ENCODE peak calls at places on chromosomes 2 and 18, in five cellular contexts. H, C, Y, Z and K are unnamed samples.

GRCh38 chr18:47602273-47602897 is 328.1 kb downstream of the SMAD2 start:
- DNase-seq in H (no peak), C (no peak), Y (no peak), Z (no peak), K (no peak)

GRCh38 chr2:74915743-74916142 is 42.7 kb upstream of the POLE4 start:
- DNase-seq in H (no peak), C (peak), Y (peak), Z (no peak), K (no peak)

GRCh38 chr2:29916571-29916970 is 4.8 kb downstream of the ALK start:
- DNase-seq in H (no peak), C (no peak), Y (no peak), Z (no peak), K (no peak)

GRCh38 chr2:112818094-112818902 is 18.3 kb downstream of the IL1B start:
- DNase-seq in H (no peak), C (no peak), Y (peak), Z (no peak), K (no peak)

GRCh38 chr2:111702119-111702808 is 181.7 kb downstream of the ANAPC1 start:
- DNase-seq in H (peak), C (peak), Y (peak), Z (no peak), K (peak)

GRCh38 chr2:128596453-128597430 is 278.1 kb upstream of the HS6ST1 start:
- DNase-seq in H (peak), C (no peak), Y (no peak), Z (no peak), K (no peak)

GRCh38 chr2:183950673-183951072 is 647.7 kb upstream of the ZNF804A start:
- DNase-seq in H (no peak), C (no peak), Y (no peak), Z (no peak), K (no peak)

GRCh38 chr2:84477886-84478285 is 18.8 kb upstream of the SUCLG1 start:
- DNase-seq in H (no peak), C (no peak), Y (no peak), Z (no peak), K (no peak)

GRCh38 chr2:225030089-225030653 is 12.1 kb downstream of the DOCK10 start:
- DNase-seq in H (no peak), C (no peak), Y (no peak), Z (no peak), K (no peak)

GRCh38 chr18:3604260-3604625 is 154.3 kb downstream of the TGIF1 start:
- DNase-seq in H (no peak), C (no peak), Y (no peak), Z (no peak), K (no peak)

GRCh38 chr18:3604626-3605408 is 154.8 kb downstream of the TGIF1 start:
- DNase-seq in H (no peak), C (peak), Y (peak), Z (no peak), K (no peak)

GRCh38 chr18:3605562-3606443 is 155.8 kb downstream of the TGIF1 start:
- DNase-seq in H (no peak), C (peak), Y (peak), Z (no peak), K (no peak)

GRCh38 chr18:3599861-3600260 is 149.9 kb downstream of the TGIF1 start:
- DNase-seq in H (no peak), C (no peak), Y (no peak), Z (no peak), K (no peak)

GRCh38 chr18:3603460-3604259 is 153.7 kb downstream of the TGIF1 start:
- DNase-seq in H (peak), C (peak), Y (peak), Z (peak), K (peak)
- H2BK15ac ChIP-seq in H (no peak), C (peak), Y (peak), Z (no peak), K (no peak)

DNA sequence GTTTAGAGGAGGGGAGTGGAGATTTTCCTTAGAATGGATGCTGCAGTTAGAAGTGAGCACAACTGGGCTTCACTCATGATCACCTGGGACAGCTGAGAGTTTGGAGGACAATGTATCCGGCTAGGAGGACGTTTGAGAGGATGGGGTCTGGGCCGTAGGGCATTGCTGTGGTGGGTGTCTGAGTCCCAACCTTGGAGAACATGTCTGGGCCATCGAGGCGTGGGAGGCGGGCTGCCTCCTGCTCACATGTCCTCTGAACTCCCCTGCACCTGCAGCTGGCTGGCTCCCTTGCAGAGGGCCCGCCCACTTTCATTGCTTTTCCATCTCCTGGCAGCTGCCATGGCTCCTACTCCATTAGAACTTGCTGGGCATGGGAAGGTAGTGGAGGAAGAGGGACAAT is 203.0 kb upstream of the PXDN start:
- DNase-seq in H (no peak), C (no peak), Y (no peak), Z (no peak), K (no peak)
- H2AFZ ChIP-seq in H (no peak), C (no peak), Y (no peak), Z (no peak), K (no peak)

GRCh38 chr2:170155022-170155722 is 22.8 kb upstream of the MYO3B start:
- DNase-seq in H (peak), C (peak), Y (peak), Z (no peak), K (no peak)
- H3K18ac ChIP-seq in H (no peak), C (no peak), Y (no peak), Z (peak), K (no peak)

DNA sequence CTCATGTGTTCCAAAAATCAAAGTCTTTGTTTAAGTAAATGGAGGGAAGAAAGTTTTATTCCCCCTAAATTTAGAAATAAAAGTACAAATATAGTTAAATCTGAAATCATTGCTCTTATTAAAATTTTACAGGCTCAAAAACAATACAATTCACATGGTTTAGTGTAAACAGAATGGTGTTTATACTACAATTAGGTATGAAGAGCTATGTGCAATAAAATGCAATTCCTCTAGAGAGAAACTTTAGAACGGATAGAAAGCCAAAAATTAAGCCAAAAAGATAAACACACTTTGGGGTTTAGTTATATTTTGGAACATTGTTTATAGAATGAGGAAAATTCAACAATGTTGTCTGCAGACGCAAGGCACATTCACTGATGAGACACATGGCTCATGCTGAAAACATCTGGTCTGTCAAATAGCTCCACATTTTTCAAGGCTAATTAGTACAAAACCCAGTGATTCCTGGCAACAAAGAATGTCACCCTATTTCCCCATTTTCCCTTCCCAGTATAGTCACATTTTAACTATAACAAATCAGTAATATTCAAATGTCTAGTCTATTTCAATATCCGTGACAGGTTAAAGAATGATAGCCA is 103.2 kb downstream of the EXOC6B start:
- DNase-seq in H (no peak), C (peak), Y (peak), Z (no peak), K (no peak)
- H2BK15ac ChIP-seq in H (no peak), C (no peak), Y (no peak), Z (no peak), K (no peak)

DNA sequence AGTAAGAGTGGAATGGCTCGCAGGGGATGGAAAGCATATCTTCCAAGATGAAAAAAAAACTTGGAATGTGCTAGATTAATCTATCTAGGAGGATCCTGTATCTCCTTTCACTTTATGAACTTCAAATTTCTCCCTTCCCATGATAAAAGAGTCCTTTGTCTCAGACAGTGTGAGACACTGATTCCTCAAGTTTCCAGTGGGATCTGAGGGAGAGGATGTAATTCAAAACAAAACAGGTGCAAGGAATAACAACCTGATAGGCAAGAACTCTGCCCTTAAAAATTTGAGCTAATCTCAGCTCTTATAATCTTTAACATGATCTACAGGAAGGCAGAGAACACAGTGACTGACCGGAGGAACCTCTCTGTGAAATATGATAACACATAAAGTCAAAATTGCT is 162.0 kb upstream of the ZFP36L2 start:
- DNase-seq in H (no peak), C (no peak), Y (no peak), Z (no peak), K (no peak)
- H2AFZ ChIP-seq in H (no peak), C (no peak), Y (no peak), Z (no peak), K (no peak)

DNA sequence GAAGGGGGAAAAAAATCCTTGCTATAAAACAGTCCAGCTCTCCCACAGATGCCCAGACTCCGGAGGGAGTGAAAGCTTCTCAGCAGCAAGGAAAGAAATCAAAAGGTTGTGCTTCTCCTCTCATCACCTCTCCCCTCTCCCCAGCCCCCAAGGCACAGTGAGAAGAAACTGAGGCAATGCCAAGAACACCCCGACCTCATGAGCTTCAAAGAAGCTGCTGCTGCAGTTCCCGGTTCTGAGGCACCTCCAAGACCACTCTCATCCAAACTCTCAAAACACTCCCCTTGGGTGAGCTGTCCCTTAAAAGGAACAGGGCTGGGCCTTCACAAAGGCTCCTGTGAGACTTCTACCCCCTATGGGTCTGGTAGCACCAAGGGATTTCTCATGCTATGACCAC is 62.0 kb upstream of the KLF7 start:
- DNase-seq in H (no peak), C (no peak), Y (no peak), Z (no peak), K (no peak)
- H3K18ac ChIP-seq in H (no peak), C (no peak), Y (no peak), Z (peak), K (peak)

DNA sequence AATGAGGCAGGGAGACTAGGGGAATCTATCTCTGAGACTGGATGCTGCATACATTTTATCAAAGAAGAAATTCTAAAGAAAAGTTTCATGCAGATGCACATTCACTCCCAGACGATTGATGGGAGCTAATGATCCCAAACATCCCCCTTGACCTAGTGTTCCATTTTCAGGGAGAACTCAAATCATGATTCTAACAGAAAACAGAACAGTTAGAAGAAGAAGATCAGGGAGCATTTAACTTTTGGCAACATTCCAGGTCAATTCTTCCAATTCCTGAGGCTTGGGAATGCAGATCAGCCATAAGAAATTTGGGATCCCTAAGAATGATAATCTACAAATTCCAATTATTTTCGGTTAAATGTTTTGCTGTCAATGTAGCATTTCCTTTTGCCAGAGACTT is 96.5 kb downstream of the CPO start:
- DNase-seq in H (no peak), C (no peak), Y (no peak), Z (no peak), K (no peak)
- H2BK15ac ChIP-seq in H (no peak), C (no peak), Y (no peak), Z (no peak), K (no peak)

DNA sequence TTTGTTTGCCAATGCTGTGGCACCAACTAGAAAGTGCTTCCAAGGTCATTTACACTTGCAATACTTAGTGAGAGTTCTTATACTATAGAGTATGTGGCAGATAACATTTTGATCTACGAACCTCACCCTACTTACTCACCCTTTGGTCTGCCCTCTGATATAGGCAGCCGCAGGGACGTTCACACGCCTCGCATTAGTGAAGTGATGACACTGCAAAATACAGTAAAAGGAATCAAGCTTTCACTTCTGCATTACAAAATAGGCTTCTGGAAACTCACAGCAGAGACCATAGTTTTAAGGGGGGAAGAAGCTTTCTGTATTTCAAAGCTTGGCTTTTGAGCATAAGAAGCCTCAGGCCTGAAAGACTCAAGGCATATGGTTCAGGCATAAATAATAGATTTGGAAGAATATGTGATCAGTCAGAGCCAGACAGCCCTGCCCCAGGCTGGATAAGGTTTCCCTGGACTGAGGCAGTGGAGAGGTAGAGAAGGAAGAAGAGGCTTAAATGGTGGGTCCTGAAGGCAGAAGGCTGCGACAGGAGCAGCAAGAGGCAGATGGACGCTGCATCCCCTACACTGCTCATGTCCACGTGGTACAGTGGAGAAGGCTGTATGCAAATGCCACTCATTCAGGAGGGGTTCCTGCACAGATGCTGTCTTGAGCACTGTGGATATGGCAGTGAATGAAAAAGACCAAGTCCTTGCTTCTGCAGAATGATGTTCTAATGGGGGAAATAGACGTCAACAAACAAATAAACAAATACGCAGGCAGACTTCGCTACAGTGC is 63.1 kb downstream of the FECH start:
- DNase-seq in H (no peak), C (no peak), Y (no peak), Z (no peak), K (no peak)
- H2AFZ ChIP-seq in H (no peak), C (no peak), Y (no peak), Z (no peak), K (no peak)

GRCh38 chr2:236512902-236513433 is 56.7 kb upstream of the ACKR3 start:
- DNase-seq in H (peak), C (peak), Y (peak), Z (peak), K (peak)
- H3K18ac ChIP-seq in H (no peak), C (no peak), Y (no peak), Z (no peak), K (peak)

GRCh38 chr2:197131558-197131855 is 179.1 kb downstream of the ANKRD44 start:
- DNase-seq in H (no peak), C (no peak), Y (no peak), Z (no peak), K (no peak)
- H2BK15ac ChIP-seq in H (no peak), C (no peak), Y (no peak), Z (no peak), K (no peak)